ENCODE peak calls at places on chromosome 3, in nine cellular contexts. K is NCI-H1694; Q is fibroblast of lung; F is stimulated activated CD8-positive, alpha-beta memory T cell treated with anti-CD3 and anti-CD28 coated beads, Interleukin-4, amount 100 ng/mL, for 1 hour; L is amniotic stem cell; E is left ventricle myocardium superior; B is globus pallidus; V is effector CD4-positive, alpha-beta T cell; I is mammary epithelial cell. M is an unnamed sample.

GRCh38 chr3:146577662-146578061 is 27.5 kb downstream of the PLSCR5 start:
- DNase-seq in K (peak; percentile 34), Q (peak; percentile 50), F (no peak), L (peak; percentile 38), E (no peak), B (peak; percentile 14), V (peak; percentile 22), I (peak; percentile 40), M (peak; percentile 7)

GRCh38 chr3:42036483-42036823 is 54.7 kb upstream of the TRAK1 start:
- DNase-seq in K (no peak), Q (peak; percentile 96), F (no peak), L (peak; percentile 89), E (no peak), B (no peak), V (no peak), I (peak; percentile 85), M (no peak)

GRCh38 chr3:118618247-118619040 is 416.2 kb downstream of the IGSF11 start:
- DNase-seq in K (no peak), Q (no peak), F (no peak), L (no peak), E (no peak), B (no peak), V (no peak), I (peak; percentile 60), M (no peak)

GRCh38 chr3:178562869-178563232 is 26.6 kb downstream of the KCNMB2 start:
- DNase-seq in K (no peak), Q (peak; percentile 7), F (no peak), L (no peak), E (no peak), B (no peak), V (no peak), I (no peak), M (no peak)

GRCh38 chr3:42140665-42141203 is 49.6 kb downstream of the TRAK1 start:
- DNase-seq in K (no peak), Q (no peak), F (no peak), L (no peak), E (no peak), B (no peak), V (no peak), I (no peak), M (no peak)

GRCh38 chr3:74630602-74631001 is 16.1 kb upstream of the CNTN3 start:
- DNase-seq in K (no peak), Q (no peak), F (no peak), L (no peak), E (no peak), B (no peak), V (no peak), I (peak; percentile 46), M (no peak)

GRCh38 chr3:106813742-106814141 is 563.5 kb upstream of the CCDC54 start:
- DNase-seq in K (peak; percentile 86), Q (peak; percentile 31), F (no peak), L (no peak), E (no peak), B (no peak), V (no peak), I (no peak), M (no peak)

GRCh38 chr3:195104340-195104739 is 166.6 kb downstream of the XXYLT1 start:
- DNase-seq in K (no peak), Q (no peak), F (no peak), L (no peak), E (peak; percentile 14), B (no peak), V (no peak), I (no peak), M (no peak)

GRCh38 chr3:149542375-149543312 is 68.1 kb downstream of the TM4SF4 start:
- DNase-seq in K (no peak), Q (peak; percentile 95), F (no peak), L (no peak), E (no peak), B (no peak), V (no peak), I (no peak), M (no peak)

GRCh38 chr3:37707428-37708372 is 154.0 kb upstream of the CTDSPL start:
- DNase-seq in K (no peak), Q (no peak), F (no peak), L (no peak), E (no peak), B (no peak), V (no peak), I (no peak), M (peak; percentile 20)

GRCh38 chr3:45639044-45639392 is 44.5 kb downstream of the LIMD1 start:
- DNase-seq in K (no peak), Q (no peak), F (no peak), L (no peak), E (no peak), B (no peak), V (no peak), I (no peak), M (no peak)

GRCh38 chr3:147620906-147621305 is 211.7 kb downstream of the ZIC1 start:
- DNase-seq in K (no peak), Q (peak; percentile 60), F (no peak), L (no peak), E (no peak), B (no peak), V (no peak), I (no peak), M (no peak)

GRCh38 chr3:45311953-45312795 is 76.2 kb upstream of the LARS2 start:
- DNase-seq in K (no peak), Q (peak; percentile 30), F (no peak), L (no peak), E (no peak), B (no peak), V (no peak), I (peak; percentile 58), M (no peak)

GRCh38 chr3:175340338-175341015 is 481.3 kb downstream of the NAALADL2 start:
- DNase-seq in K (no peak), Q (no peak), F (no peak), L (no peak), E (no peak), B (no peak), V (no peak), I (no peak), M (no peak)

GRCh38 chr3:126133606-126134005 is 46.8 kb downstream of the ALDH1L1 start:
- DNase-seq in K (no peak), Q (no peak), F (no peak), L (no peak), E (peak; percentile 19), B (no peak), V (no peak), I (no peak), M (no peak)

GRCh38 chr3:149179225-149179624 is 42.4 kb downstream of the CP start:
- DNase-seq in K (no peak), Q (peak; percentile 85), F (no peak), L (no peak), E (no peak), B (no peak), V (no peak), I (peak; percentile 37), M (no peak)

GRCh38 chr3:60114191-60114590 is 1064.4 kb upstream of the CFAP20DC start:
- DNase-seq in K (no peak), Q (no peak), F (no peak), L (no peak), E (no peak), B (peak; percentile 76), V (no peak), I (no peak), M (no peak)

GRCh38 chr3:157152438-157152837 is 7.5 kb downstream of the CCNL1 start:
- DNase-seq in K (no peak), Q (no peak), F (no peak), L (no peak), E (no peak), B (no peak), V (no peak), I (no peak), M (no peak)

M was measured in cerebellum.